ENCODE peak calls at places on chromosomes 16 and 17, in five cellular contexts. A is psoas muscle, D is A673, C is GM23338, V is lung. O is an unnamed sample.

GRCh38 chr17:75853410-75853809 is 1.7 kb downstream of the WBP2 start:
- DNase-seq in A (no peak), D (no peak), C (no peak), V (no peak), O (no peak)

GRCh38 chr16:58002411-58002790 is 1.2 kb downstream of the USB1 start:
- DNase-seq in A (no peak), D (no peak), C (no peak), V (no peak), O (no peak)

GRCh38 chr17:9256944-9257629 is 235.8 kb downstream of the NTN1 start:
- DNase-seq in A (no peak), D (no peak), C (no peak), V (no peak), O (no peak)

GRCh38 chr16:68144008-68144407 is 58.8 kb downstream of the NFATC3 start:
- DNase-seq in A (no peak), D (no peak), C (no peak), V (no peak), O (no peak)

GRCh38 chr17:73119631-73120030 is 27.1 kb upstream of the SLC39A11 start:
- DNase-seq in A (no peak), D (no peak), C (no peak), V (no peak), O (no peak)

GRCh38 chr16:67025151-67025550 is 3.8 kb upstream of the CBFB start:
- DNase-seq in A (no peak), D (no peak), C (no peak), V (no peak), O (no peak)

GRCh38 chr17:4679652-4680051 is 24.3 kb downstream of the PELP1 start:
- DNase-seq in A (no peak), D (no peak), C (no peak), V (no peak), O (no peak)

GRCh38 chr17:8173056-8173870 is 2.9 kb downstream of the TMEM107 start:
- DNase-seq in A (peak; percentile 67), D (peak; percentile 96), C (peak; percentile 97), V (peak; percentile 81), O (peak; percentile 88)

GRCh38 chr17:75481194-75482059 is 25.0 kb downstream of the TMEM94 start:
- DNase-seq in A (no peak), D (no peak), C (no peak), V (no peak), O (no peak)

GRCh38 chr16:813204-813915 is 12.8 kb upstream of the GNG13 start:
- DNase-seq in A (peak; percentile 45), D (peak; percentile 49), C (peak; percentile 87), V (no peak), O (no peak)

GRCh38 chr17:77203436-77203835 is 62.7 kb downstream of the SEC14L1 start:
- DNase-seq in A (no peak), D (no peak), C (no peak), V (no peak), O (no peak)

GRCh38 chr17:74465378-74466110 is 890 bp upstream of the CD300A start:
- DNase-seq in A (no peak), D (no peak), C (no peak), V (no peak), O (no peak)
- H3K4me3 ChIP-seq in A (no peak overlapping the region), D (no peak overlapping the region), C (peak overlapping the region; percentile 76), V (no peak overlapping the region), O (no peak overlapping the region)

GRCh38 chr17:45130640-45131293 is 1.5 kb downstream of the PLCD3 start:
- DNase-seq in A (no peak), D (no peak), C (no peak), V (no peak), O (no peak)

GRCh38 chr17:45132569-45133463 is 501 bp upstream of the PLCD3 start:
- DNase-seq in A (peak; percentile 87), D (peak; percentile 63), C (peak; percentile 88), V (peak; percentile 80), O (peak; percentile 85)

GRCh38 chr17:45131294-45131615 is 1.1 kb downstream of the PLCD3 start:
- DNase-seq in A (no peak), D (no peak), C (no peak), V (no peak), O (no peak)

GRCh38 chr17:45131616-45132301 is 556 bp downstream of the PLCD3 start:
- DNase-seq in A (peak; percentile 74), D (peak; percentile 39), C (peak; percentile 86), V (no peak), O (no peak)

GRCh38 chr17:45132302-45132568 is at the start of gene PLCD3:
- DNase-seq in A (no peak), D (no peak), C (no peak), V (no peak), O (no peak)
- TF ChIP-seq CTCF in A (no peak), D (no peak), C (no peak), V (no peak), O (no peak)

DNA sequence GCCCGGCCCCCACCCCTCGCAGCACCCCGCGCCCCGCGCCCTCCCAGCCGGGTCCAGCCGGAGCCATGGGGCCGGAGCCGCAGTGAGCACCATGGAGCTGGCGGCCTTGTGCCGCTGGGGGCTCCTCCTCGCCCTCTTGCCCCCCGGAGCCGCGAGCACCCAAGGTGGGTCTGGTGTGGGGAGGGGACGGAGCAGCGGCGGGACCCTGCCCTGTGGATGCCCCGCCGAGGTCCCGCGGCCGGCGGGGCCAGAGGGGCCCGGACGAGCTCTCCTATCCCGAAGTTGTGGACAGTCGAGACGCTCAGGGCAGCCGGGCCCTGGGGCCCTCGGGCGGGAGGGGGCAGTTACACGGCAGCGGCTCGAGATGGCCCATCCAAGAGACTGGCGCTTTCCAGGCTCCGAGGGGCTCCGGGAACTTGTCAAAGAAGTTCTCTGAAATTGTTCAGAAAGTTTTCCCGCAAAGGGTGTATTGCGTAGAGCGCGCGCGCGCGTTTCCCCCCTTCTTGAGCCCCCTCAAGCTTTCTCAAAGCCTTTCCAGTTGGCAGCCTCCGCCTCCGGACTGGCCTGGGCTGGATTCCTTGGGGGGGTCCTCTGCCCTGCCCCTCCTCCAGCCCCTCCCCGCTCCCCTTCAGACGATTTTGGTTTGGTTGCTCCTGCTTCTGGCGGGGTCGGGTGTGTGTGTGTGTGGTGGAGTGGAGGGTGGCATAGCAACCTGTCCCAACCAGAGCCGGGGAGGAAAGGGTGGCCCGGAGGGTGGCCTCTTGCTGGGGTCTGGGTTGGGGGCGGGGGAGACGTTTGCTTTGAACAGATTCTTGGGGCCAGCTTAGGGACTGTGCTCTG is 504 bp downstream of the ERBB2 start:
- DNase-seq in A (no peak), D (peak; percentile 12), C (peak; percentile 54), V (no peak), O (no peak)
- H3K4me3 ChIP-seq in A (peak overlapping the region; percentile 94), D (peak overlapping the region; percentile 70), C (peak overlapping the region; percentile 97), V (peak overlapping the region; percentile 76), O (peak overlapping the region; percentile 98)

GRCh38 chr17:41456206-41456605 is 11.0 kb downstream of the KRT32 start:
- DNase-seq in A (no peak), D (no peak), C (peak; percentile 22), V (no peak), O (no peak)
- TF ChIP-seq CTCF in A (no peak), D (no peak), C (peak; percentile 35), V (no peak), O (no peak)

DNA sequence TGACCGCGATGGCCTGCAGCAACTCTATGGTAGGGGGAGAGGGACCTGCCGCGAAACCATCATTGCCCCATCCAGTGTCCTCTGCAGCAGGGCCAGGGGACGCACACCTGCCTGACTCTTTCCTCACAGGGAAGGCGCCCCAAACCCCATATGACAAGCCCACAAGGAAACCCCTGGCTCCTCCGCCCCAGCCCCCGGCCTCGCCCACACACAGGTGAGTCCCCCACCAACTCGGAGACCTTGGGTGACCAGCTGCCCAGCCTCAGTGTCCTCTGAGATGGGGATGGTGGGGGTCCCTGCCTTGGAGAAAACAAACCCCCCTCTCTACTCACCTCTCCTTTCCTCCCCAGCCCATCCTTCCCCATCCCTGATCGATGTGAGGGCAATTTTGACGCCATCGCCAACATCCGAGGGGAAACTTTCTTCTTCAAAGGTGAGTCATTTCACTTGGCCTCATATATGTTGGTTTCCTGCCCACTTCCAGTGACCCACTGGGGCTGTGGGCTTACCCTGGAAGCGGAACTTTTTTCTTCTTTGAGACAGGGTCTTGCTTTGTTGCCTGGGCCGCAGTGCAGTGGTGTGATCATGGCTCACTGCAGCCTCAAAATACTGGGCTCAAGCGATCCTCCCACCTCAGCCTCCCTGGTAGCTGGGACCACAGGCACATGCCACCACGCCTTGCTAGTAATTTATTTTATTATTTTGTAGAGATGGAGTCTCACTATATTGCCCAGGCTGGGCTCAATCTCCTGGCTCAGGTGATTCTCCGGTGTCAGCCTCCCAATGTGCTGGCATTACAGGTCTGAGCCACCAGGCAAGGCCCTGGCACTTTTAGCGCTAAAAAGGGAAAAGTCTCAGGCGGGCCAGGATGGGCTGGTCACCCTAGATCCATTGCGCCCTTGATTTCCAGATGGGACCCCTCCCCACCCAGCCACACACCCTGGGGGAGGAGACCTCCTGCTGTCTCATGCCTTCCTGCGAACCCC is 8.0 kb upstream of the IL32 start:
- DNase-seq in A (no peak), D (no peak), C (peak; percentile 27), V (no peak), O (no peak)
- H3K4me3 ChIP-seq in A (peak overlapping the region; percentile 90), D (peak overlapping the region; percentile 93), C (peak overlapping the region; percentile 84), V (no peak overlapping the region), O (peak overlapping the region; percentile 92)

GRCh38 chr16:20004931-20005330 is 68.8 kb downstream of the GPR139 start:
- DNase-seq in A (no peak), D (no peak), C (peak; percentile 85), V (no peak), O (no peak)
- TF ChIP-seq CTCF in A (no peak), D (peak; percentile 19), C (peak; percentile 68), V (no peak), O (no peak)

GRCh38 chr16:4298761-4299522 is 16.9 kb upstream of the GLIS2 start:
- DNase-seq in A (peak; percentile 78), D (peak; percentile 63), C (peak; percentile 92), V (peak; percentile 87), O (peak; percentile 69)
- H3K4me3 ChIP-seq in A (no peak overlapping the region), D (no peak overlapping the region), C (peak overlapping the region; percentile 29), V (no peak overlapping the region), O (no peak overlapping the region)

O was measured in prostate gland.